ENCODE peak calls at places on chromosomes 3 and 15, in four cellular contexts. F is skeletal muscle cell, O is SHP77, Y is M059J. A is an unnamed sample.

GRCh38 chr15:89089316-89090230 is 1.3 kb downstream of the ABHD2 start:
- DNase-seq in F (no peak), O (no peak), Y (no peak), A (no peak)

GRCh38 chr3:102248981-102249705 is 185.7 kb upstream of the ZPLD1 start:
- DNase-seq in Y (peak), O (no peak), F (no peak), A (no peak)

GRCh38 chr3:11721114-11721440 is 77.4 kb upstream of the VGLL4 start:
- DNase-seq in O (no peak), Y (no peak), F (no peak), A (no peak)

GRCh38 chr15:65303687-65304392 is 637 bp upstream of the RNU5B-1 start:
- DNase-seq in Y (peak), F (no peak), O (peak), A (no peak)

GRCh38 chr15:40853241-40853890 is 9.5 kb downstream of the SPINT1 start:
- DNase-seq in Y (no peak), O (no peak), F (no peak), A (no peak)

GRCh38 chr3:49717539-49718418 is 1.7 kb downstream of the AMIGO3 start:
- DNase-seq in Y (no peak), F (no peak), O (no peak), A (no peak)

GRCh38 chr15:75606711-75607684 is 18.5 kb downstream of the SNUPN start:
- DNase-seq in Y (peak), O (no peak), F (no peak), A (no peak)

GRCh38 chr3:142645236-142645793 is 49.1 kb downstream of the PLS1 start:
- DNase-seq in Y (peak), O (no peak), F (peak), A (no peak)

GRCh38 chr15:79086814-79087213 is 3.8 kb downstream of the RASGRF1 start:
- DNase-seq in Y (no peak), O (no peak), F (no peak), A (no peak)

GRCh38 chr15:94168250-94168649 is 63.1 kb upstream of the MCTP2 start:
- DNase-seq in F (no peak), O (no peak), Y (no peak), A (no peak)

GRCh38 chr3:73729969-73730440 is 105.3 kb upstream of the PDZRN3 start:
- DNase-seq in O (peak), Y (no peak), F (peak), A (no peak)

GRCh38 chr15:52716536-52716935 is 37.3 kb upstream of the ATOSA start:
- DNase-seq in Y (no peak), F (no peak), O (no peak), A (no peak)

GRCh38 chr15:38745136-38745535 is 180.5 kb upstream of the RASGRP1 start:
- DNase-seq in F (no peak), Y (peak), O (no peak), A (no peak)

GRCh38 chr15:29871401-29871800 is 49.1 kb upstream of the TJP1 start:
- DNase-seq in O (no peak), Y (no peak), F (no peak), A (no peak)

GRCh38 chr3:61563614-61564404 is 2.4 kb downstream of the PTPRG start:
- DNase-seq in Y (no peak), O (no peak), F (no peak), A (no peak)

GRCh38 chr3:171654809-171655208 is 155.5 kb downstream of the PLD1 start:
- DNase-seq in F (peak), Y (peak), O (no peak), A (peak)

GRCh38 chr15:40593130-40593529 is 919 bp upstream of the KNL1 start:
- DNase-seq in O (no peak), Y (no peak), F (no peak), A (no peak)

GRCh38 chr15:98878862-98879261 is 128.7 kb downstream of the PGPEP1L start:
- DNase-seq in F (no peak), O (no peak), Y (no peak), A (no peak)

GRCh38 chr3:17076940-17077605 is 192.3 kb downstream of the PLCL2 start:
- DNase-seq in Y (no peak), O (no peak), F (no peak), A (no peak)

GRCh38 chr3:48694610-48695051 is 8.9 kb upstream of the NCKIPSD start:
- DNase-seq in O (no peak), Y (peak), F (peak), A (peak)

GRCh38 chr15:84961707-84962106 is 19.9 kb upstream of the PDE8A start:
- DNase-seq in Y (peak), F (no peak), O (no peak), A (no peak)

A was measured in stromal cell of bone marrow.